ENCODE peak calls at places on chromosomes 1 and 21, in five cellular contexts. J, A, E, S and V are unnamed samples.

GRCh38 chr21:45912611-45913415 is 68.8 kb upstream of the COL6A1 start:
- DNase-seq in J (no peak), A (no peak), E (no peak), S (no peak), V (no peak)

GRCh38 chr1:193479187-193479586 is 292.8 kb upstream of the B3GALT2 start:
- DNase-seq in J (no peak), A (no peak), E (no peak), S (no peak), V (peak)

GRCh38 chr1:21368514-21369289 is 71.2 kb upstream of the NBPF3 start:
- DNase-seq in J (no peak), A (peak), E (no peak), S (peak), V (no peak)

GRCh38 chr1:12001249-12001917 is 17.9 kb upstream of the MIIP start:
- DNase-seq in J (no peak), A (peak), E (no peak), S (peak), V (peak)

GRCh38 chr1:204094262-204095247 is 21.6 kb downstream of the SOX13 start:
- DNase-seq in J (no peak), A (no peak), E (no peak), S (peak), V (no peak)

GRCh38 chr1:48889088-48889487 is 112.4 kb upstream of the BEND5 start:
- DNase-seq in J (no peak), A (no peak), E (no peak), S (no peak), V (no peak)

GRCh38 chr21:20645344-20645743 is 352.9 kb upstream of the NCAM2 start:
- DNase-seq in J (no peak), A (no peak), E (no peak), S (no peak), V (no peak)

GRCh38 chr1:172380441-172381244 is 39.8 kb upstream of the C1orf105 start:
- DNase-seq in J (no peak), A (no peak), E (no peak), S (no peak), V (no peak)

GRCh38 chr21:41241341-41241740 is 73.4 kb downstream of the BACE2 start:
- DNase-seq in J (peak), A (no peak), E (no peak), S (no peak), V (no peak)

GRCh38 chr1:54495954-54496353 is 52.1 kb upstream of the ACOT11 start:
- DNase-seq in J (no peak), A (no peak), E (no peak), S (no peak), V (no peak)

GRCh38 chr1:186948542-186948941 is 119.8 kb downstream of the PLA2G4A start:
- DNase-seq in J (no peak), A (no peak), E (no peak), S (no peak), V (no peak)

GRCh38 chr1:32724678-32725594 is 22.4 kb upstream of the SYNC start:
- DNase-seq in J (no peak), A (peak), E (no peak), S (peak), V (peak)

GRCh38 chr1:84163123-84164038 is 19.3 kb downstream of the PRKACB start:
- DNase-seq in J (no peak), A (no peak), E (no peak), S (no peak), V (no peak)

GRCh38 chr1:199009447-199009846 is 370.6 kb downstream of the PTPRC start:
- DNase-seq in J (no peak), A (no peak), E (no peak), S (no peak), V (no peak)